ENCODE peak calls at places on chromosomes 16 and 17, in nine cellular contexts. X is T-helper 9 cell; Q is activated CD4-positive, alpha-beta T cell treated with anti-CD3 and anti-CD28 coated beads for 24 hours; H is T-helper 2 cell; B is HuH-7.5; G is left colon; O is stomach; K is CD8-positive, alpha-beta T cell; I is adipocyte. D is an unnamed sample.

GRCh38 chr16:70778901-70779309 is 22.1 kb downstream of the VAC14 start:
- DNase-seq in X (no peak), Q (no peak), H (no peak), B (peak; percentile 58), G (peak; percentile 21), O (no peak), K (no peak), I (peak; percentile 90), D (no peak)

GRCh38 chr17:50882851-50883250 is 16.7 kb upstream of the TOB1 start:
- DNase-seq in X (no peak), Q (no peak), H (no peak), B (no peak), G (no peak), O (no peak), K (no peak), I (peak; percentile 73), D (no peak)

GRCh38 chr16:81076566-81077076 is 417 bp downstream of the C16orf46 start:
- DNase-seq in X (peak; percentile 94), Q (peak; percentile 88), H (peak; percentile 90), B (peak; percentile 67), G (peak; percentile 94), O (peak; percentile 92), K (peak; percentile 96), I (peak; percentile 95), D (peak; percentile 77)

GRCh38 chr17:63150994-63151464 is 185.0 kb downstream of the TANC2 start:
- DNase-seq in X (no peak), Q (no peak), H (no peak), B (no peak), G (no peak), O (no peak), K (no peak), I (peak; percentile 88), D (no peak)

GRCh38 chr17:64016974-64017373 is 3.5 kb downstream of the ICAM2 start:
- DNase-seq in X (no peak), Q (no peak), H (no peak), B (no peak), G (no peak), O (no peak), K (no peak), I (no peak), D (no peak)

GRCh38 chr16:89242795-89243200 is 25.3 kb downstream of the ZNF778 start:
- DNase-seq in X (no peak), Q (no peak), H (no peak), B (no peak), G (peak; percentile 39), O (no peak), K (no peak), I (no peak), D (no peak)

GRCh38 chr17:67830440-67830839 is 5.1 kb downstream of the BPTF start:
- DNase-seq in X (no peak), Q (no peak), H (no peak), B (no peak), G (no peak), O (no peak), K (no peak), I (no peak), D (no peak)

GRCh38 chr17:6936370-6937028 is 59.4 kb upstream of the ALOX12 start:
- DNase-seq in X (no peak), Q (no peak), H (peak; percentile 27), B (no peak), G (peak; percentile 12), O (no peak), K (no peak), I (peak; percentile 46), D (no peak)

GRCh38 chr17:76797441-76797840 is 59.5 kb downstream of the MFSD11 start:
- DNase-seq in X (no peak), Q (no peak), H (no peak), B (no peak), G (no peak), O (no peak), K (no peak), I (no peak), D (no peak)

GRCh38 chr16:88667496-88667895 is 4.6 kb upstream of the MVD start:
- DNase-seq in X (no peak), Q (no peak), H (no peak), B (no peak), G (no peak), O (no peak), K (no peak), I (no peak), D (no peak)

GRCh38 chr17:63550816-63551639 is 751 bp downstream of the DCAF7 start:
- DNase-seq in X (no peak), Q (no peak), H (no peak), B (no peak), G (peak; percentile 18), O (peak; percentile 19), K (peak; percentile 45), I (peak; percentile 72), D (peak; percentile 22)

GRCh38 chr17:45814622-45815606 is 29.8 kb upstream of the SPPL2C start:
- DNase-seq in X (no peak), Q (no peak), H (no peak), B (no peak), G (no peak), O (no peak), K (no peak), I (no peak), D (no peak)

GRCh38 chr17:16516594-16517018 is 24.6 kb upstream of the LRRC75A start:
- DNase-seq in X (no peak), Q (no peak), H (no peak), B (no peak), G (no peak), O (no peak), K (no peak), I (peak; percentile 83), D (no peak)

GRCh38 chr16:19697756-19698318 is 20.2 kb downstream of the KNOP1 start:
- DNase-seq in X (no peak), Q (no peak), H (no peak), B (no peak), G (peak; percentile 53), O (peak; percentile 77), K (no peak), I (no peak), D (no peak)

GRCh38 chr16:50711862-50712567 is 18.6 kb downstream of the NOD2 start:
- DNase-seq in X (no peak), Q (no peak), H (no peak), B (no peak), G (no peak), O (no peak), K (no peak), I (no peak), D (no peak)

GRCh38 chr17:16512011-16512410 is 20.0 kb upstream of the LRRC75A start:
- DNase-seq in X (no peak), Q (no peak), H (peak; percentile 4), B (no peak), G (no peak), O (no peak), K (no peak), I (no peak), D (no peak)

GRCh38 chr17:1787301-1787902 is 25.5 kb downstream of the SERPINF1 start:
- DNase-seq in X (no peak), Q (no peak), H (no peak), B (no peak), G (peak; percentile 55), O (peak; percentile 43), K (no peak), I (peak; percentile 96), D (no peak)

GRCh38 chr16:27085182-27085581 is 18.5 kb downstream of the C16orf82 start:
- DNase-seq in X (no peak), Q (no peak), H (no peak), B (no peak), G (no peak), O (no peak), K (no peak), I (no peak), D (no peak)

GRCh38 chr17:4881761-4882555 is 17.4 kb upstream of the C17orf107 start:
- DNase-seq in X (peak; percentile 64), Q (peak; percentile 49), H (peak; percentile 56), B (peak; percentile 73), G (peak; percentile 81), O (peak; percentile 83), K (peak; percentile 83), I (peak; percentile 66), D (no peak)